ENCODE peak calls at places on chromosomes 6 and 20, in nine cellular contexts. Q, M, Y, O, S, J, P, L and A are unnamed samples.

GRCh38 chr6:144055121-144055931 is 40.0 kb downstream of the SF3B5 start:
- DNase-seq in J (no peak), Y (peak), L (peak), M (peak), Q (no peak), O (peak), S (no peak), P (no peak), A (peak)

GRCh38 chr20:52060794-52061714 is 130.5 kb downstream of the ZFP64 start:
- DNase-seq in O (peak), L (no peak), M (no peak), Q (no peak), J (no peak), P (peak), Y (no peak), S (peak), A (no peak)

GRCh38 chr6:159609813-159610212 is 83.2 kb downstream of the SOD2 start:
- DNase-seq in L (no peak), J (no peak), Q (peak), P (no peak), S (no peak), M (no peak), Y (no peak), O (no peak), A (no peak)

GRCh38 chr6:22756365-22756764 is 187.0 kb downstream of the HDGFL1 start:
- DNase-seq in S (no peak), M (no peak), J (no peak), L (no peak), Q (no peak), O (peak), Y (no peak), P (peak), A (no peak)

GRCh38 chr6:148866657-148867268 is 119.9 kb downstream of the UST start:
- DNase-seq in Q (no peak), S (no peak), J (no peak), O (no peak), L (no peak), P (no peak), M (no peak), Y (no peak), A (no peak)

GRCh38 chr6:116996842-116997241 is 119.8 kb downstream of the RFX6 start:
- DNase-seq in M (no peak), L (no peak), Y (no peak), Q (no peak), P (no peak), J (no peak), O (no peak), S (no peak), A (no peak)

GRCh38 chr20:9498322-9498721 is 16.1 kb upstream of the LAMP5 start:
- DNase-seq in M (no peak), Y (no peak), P (peak), Q (no peak), S (no peak), J (no peak), L (no peak), O (peak), A (no peak)

GRCh38 chr6:25960689-25961088 is 1.9 kb upstream of the TRIM38 start:
- DNase-seq in J (no peak), O (peak), P (no peak), S (no peak), Q (no peak), M (no peak), Y (peak), L (no peak), A (no peak)

GRCh38 chr6:154298297-154298696 is 58.3 kb downstream of the IPCEF1 start:
- DNase-seq in L (no peak), Y (no peak), S (no peak), O (peak), J (no peak), M (peak), Q (no peak), P (no peak), A (no peak)

GRCh38 chr20:10925767-10926166 is 252.0 kb upstream of the JAG1 start:
- DNase-seq in S (no peak), L (no peak), O (peak), J (no peak), Y (no peak), P (no peak), Q (no peak), M (no peak), A (no peak)

GRCh38 chr6:112372213-112372806 is 25.2 kb downstream of the RFPL4B start:
- DNase-seq in J (peak), P (peak), Q (no peak), Y (no peak), O (peak), M (peak), S (no peak), L (no peak), A (no peak)

GRCh38 chr6:67535946-67536345 is 1099.1 kb upstream of the ADGRB3 start:
- DNase-seq in S (no peak), J (no peak), M (no peak), Y (no peak), Q (no peak), P (no peak), L (no peak), O (no peak), A (no peak)

GRCh38 chr6:116268589-116269293 is 11.0 kb downstream of the TSPYL1 start:
- DNase-seq in L (peak), Y (no peak), Q (no peak), J (no peak), M (peak), P (peak), O (peak), S (peak), A (no peak)

GRCh38 chr6:11214911-11215310 is 17.6 kb downstream of the NEDD9 start:
- DNase-seq in P (no peak), L (no peak), O (no peak), Q (no peak), J (no peak), Y (no peak), M (no peak), S (no peak), A (no peak)

GRCh38 chr6:156630613-156631302 is 146.4 kb upstream of the ARID1B start:
- DNase-seq in J (no peak), O (no peak), S (no peak), L (no peak), P (no peak), Q (no peak), M (no peak), Y (no peak), A (no peak)

GRCh38 chr6:43703512-43704429 is 16.2 kb upstream of the MRPS18A start:
- DNase-seq in M (no peak), P (no peak), J (no peak), O (no peak), Y (no peak), S (peak), Q (no peak), L (no peak), A (no peak)

GRCh38 chr20:1418335-1418734 is 25.5 kb upstream of the FKBP1A start:
- DNase-seq in Q (no peak), P (no peak), O (peak), L (no peak), M (no peak), Y (no peak), S (no peak), J (no peak), A (no peak)

GRCh38 chr20:326645-327031 is 1.3 kb downstream of the SOX12 start:
- DNase-seq in M (no peak), S (peak), P (peak), L (peak), Y (no peak), J (no peak), O (peak), Q (no peak), A (no peak)

GRCh38 chr6:92122746-92123145 is 1296.6 kb downstream of the EPHA7 start:
- DNase-seq in P (peak), J (no peak), M (peak), Y (no peak), S (no peak), Q (no peak), L (no peak), O (no peak), A (no peak)

GRCh38 chr20:62688083-62688482 is 20.6 kb upstream of the NTSR1 start:
- DNase-seq in P (no peak), M (no peak), Q (no peak), L (no peak), S (no peak), J (no peak), O (no peak), Y (no peak), A (no peak)

GRCh38 chr6:162099685-162100084 is 627.9 kb downstream of the PRKN start:
- DNase-seq in Y (peak), M (no peak), O (peak), S (peak), P (peak), L (no peak), J (peak), Q (no peak), A (no peak)

GRCh38 chr6:1590580-1590979 is 19.1 kb upstream of the FOXC1 start:
- DNase-seq in O (no peak), S (no peak), Y (no peak), Q (no peak), J (no peak), L (no peak), P (no peak), M (no peak), A (no peak)

GRCh38 chr6:44309631-44310030 is 3.5 kb downstream of the AARS2 start:
- DNase-seq in L (no peak), S (no peak), P (no peak), O (no peak), M (no peak), J (no peak), Q (no peak), Y (no peak), A (no peak)

GRCh38 chr6:89662659-89663223 is 24.2 kb upstream of the LYRM2 start:
- DNase-seq in O (no peak), J (no peak), Q (no peak), S (no peak), Y (no peak), M (no peak), P (no peak), L (no peak), A (no peak)

GRCh38 chr6:123604067-123604466 is 32.7 kb downstream of the TRDN start:
- DNase-seq in S (no peak), Y (no peak), L (no peak), O (no peak), J (no peak), Q (no peak), P (no peak), M (no peak), A (no peak)

GRCh38 chr20:51172558-51173428 is 149.9 kb upstream of the KCNG1 start:
- DNase-seq in Q (no peak), M (no peak), L (no peak), O (no peak), P (peak), Y (no peak), S (no peak), J (no peak), A (no peak)

GRCh38 chr20:32436142-32436861 is 78.2 kb downstream of the ASXL1 start:
- DNase-seq in P (no peak), O (no peak), S (no peak), Y (no peak), J (no peak), L (no peak), M (no peak), Q (no peak), A (no peak)

GRCh38 chr6:79705456-79705995 is 74.4 kb downstream of the SH3BGRL2 start:
- DNase-seq in O (no peak), P (no peak), Q (no peak), M (no peak), L (no peak), Y (no peak), J (no peak), S (no peak), A (no peak)

GRCh38 chr20:52974155-52974554 is 2.0 kb downstream of the TSHZ2 start:
- DNase-seq in Y (peak), M (no peak), L (no peak), P (no peak), O (peak), J (no peak), S (no peak), Q (no peak), A (no peak)

GRCh38 chr6:88763160-88763559 is 200.3 kb downstream of the RNGTT start:
- DNase-seq in M (no peak), Y (no peak), L (no peak), O (no peak), Q (no peak), S (no peak), J (no peak), P (no peak), A (no peak)

GRCh38 chr20:6295026-6295425 is 172.2 kb upstream of the FERMT1 start:
- DNase-seq in S (no peak), Y (no peak), P (no peak), M (no peak), Q (no peak), O (no peak), L (no peak), J (no peak), A (no peak)

GRCh38 chr20:35883341-35883777 is 70.9 kb downstream of the SCAND1 start:
- DNase-seq in J (no peak), O (peak), Y (no peak), Q (no peak), M (no peak), P (no peak), S (no peak), L (no peak), A (no peak)

GRCh38 chr20:59976196-59976847 is 18.1 kb downstream of the CDH26 start:
- DNase-seq in S (no peak), O (no peak), Q (no peak), J (no peak), Y (no peak), P (no peak), L (no peak), M (no peak), A (no peak)

GRCh38 chr6:72636786-72637185 is 14.9 kb downstream of the KCNQ5 start:
- DNase-seq in O (no peak), M (no peak), L (no peak), P (no peak), S (no peak), J (no peak), Q (no peak), Y (no peak), A (no peak)

GRCh38 chr20:1945134-1945618 is 48.7 kb downstream of the PDYN start:
- DNase-seq in Q (peak), P (peak), S (no peak), J (no peak), O (no peak), Y (no peak), M (peak), L (no peak), A (no peak)

GRCh38 chr6:145732788-145733187 is 2.5 kb downstream of the EPM2A start:
- DNase-seq in S (no peak), M (no peak), L (no peak), J (no peak), Y (no peak), P (no peak), O (no peak), Q (no peak), A (no peak)

GRCh38 chr6:7047966-7048365 is 59.8 kb upstream of the RREB1 start:
- DNase-seq in J (no peak), P (no peak), Y (no peak), Q (no peak), S (no peak), L (no peak), O (no peak), M (no peak), A (no peak)

GRCh38 chr20:38178065-38178471 is 13.0 kb upstream of the TGM2 start:
- DNase-seq in J (no peak), Y (no peak), Q (peak), L (no peak), S (no peak), O (no peak), P (no peak), M (no peak), A (no peak)